ENCODE peak calls at places on chromosomes 12 and 14, in four cellular contexts. F is GM23338, A is osteocyte, H is lower leg skin. Q is an unnamed sample.
A peak's percentile ranks its signal among the peaks of the same experiment; 100 is the strongest.

GRCh38 chr12:81835783-81836182 is 76.6 kb upstream of the PPFIA2 start:
- DNase-seq in H (no peak), A (no peak), F (no peak), Q (no peak)

GRCh38 chr14:89430271-89430620 is 13.2 kb upstream of the FOXN3 start:
- DNase-seq in H (no peak), A (no peak), F (no peak), Q (no peak)

GRCh38 chr12:57693317-57693658 is 644 bp upstream of the OS9 start:
- DNase-seq in F (peak; percentile 6), H (no peak), A (no peak), Q (no peak)

GRCh38 chr12:24307153-24307552 is 357.7 kb upstream of the SOX5 start:
- DNase-seq in H (no peak), A (no peak), F (no peak), Q (no peak)

GRCh38 chr12:6241495-6241894 is 41.3 kb downstream of the CD9 start:
- DNase-seq in F (no peak), H (no peak), A (no peak), Q (peak; percentile 75)

GRCh38 chr12:59431266-59431665 is 164.6 kb upstream of the SLC16A7 start:
- DNase-seq in H (no peak), A (no peak), F (peak; percentile 21), Q (no peak)

GRCh38 chr14:60222820-60223219 is 26.2 kb upstream of the PPM1A start:
- DNase-seq in F (no peak), A (no peak), H (no peak), Q (no peak)

GRCh38 chr14:77037338-77037782 is 8.9 kb upstream of the IRF2BPL start:
- DNase-seq in F (no peak), H (no peak), A (no peak), Q (no peak)

GRCh38 chr12:100365411-100365810 is 8.5 kb downstream of the SLC17A8 start:
- DNase-seq in F (no peak), A (no peak), H (no peak), Q (no peak)

GRCh38 chr12:124694250-124694649 is 126.8 kb upstream of the NCOR2 start:
- DNase-seq in F (no peak), A (no peak), H (no peak), Q (no peak)

GRCh38 chr14:20454645-20455354 is at the start of the genes APEX1 and OSGEP:
- DNase-seq in A (peak; percentile 98), F (peak; percentile 100), H (peak; percentile 99), Q (peak; percentile 100)

GRCh38 chr14:96479435-96480146 is 22.6 kb upstream of the PAPOLA start:
- DNase-seq in F (no peak), A (no peak), H (no peak), Q (no peak)

GRCh38 chr14:59116984-59117415 is 71.5 kb upstream of the DAAM1 start:
- DNase-seq in H (no peak), F (no peak), A (no peak), Q (no peak)